ENCODE peak calls at places on chromosomes 4 and X, in seven cellular contexts. One of them, this sample, is unnamed.
A peak's percentile ranks its signal among the peaks of the same experiment; 100 is the strongest.

GRCh38 chrX:48076343-48076742 is 4.9 kb upstream of the ZNF630 start:
- DNase-seq in neuronal stem cell: no peak
- DNase-seq in astrocyte of the spinal cord: no peak
- DNase-seq in MM.1S: no peak
- DNase-seq in lower leg skin: no peak
- DNase-seq in brain microvascular endothelial cell: no peak
- DNase-seq in upper lobe of right lung: no peak
- DNase-seq in this sample: no peak

GRCh38 chrX:15724911-15725310 is 13.2 kb upstream of the CA5B start:
- DNase-seq in neuronal stem cell: no peak
- DNase-seq in astrocyte of the spinal cord: no peak
- DNase-seq in MM.1S: no peak
- DNase-seq in lower leg skin: no peak
- DNase-seq in brain microvascular endothelial cell: no peak
- DNase-seq in upper lobe of right lung: no peak
- DNase-seq in this sample: no peak

GRCh38 chr4:6696611-6697010 is 2.9 kb downstream of the S100P start:
- DNase-seq in neuronal stem cell: no peak
- DNase-seq in astrocyte of the spinal cord: no peak
- DNase-seq in MM.1S: no peak
- DNase-seq in lower leg skin: no peak
- DNase-seq in brain microvascular endothelial cell: no peak
- DNase-seq in upper lobe of right lung: no peak
- DNase-seq in this sample: no peak

GRCh38 chr4:177220376-177220775 is 89.3 kb upstream of the NEIL3 start:
- DNase-seq in neuronal stem cell: no peak
- DNase-seq in astrocyte of the spinal cord: peak; percentile 30
- DNase-seq in MM.1S: no peak
- DNase-seq in lower leg skin: no peak
- DNase-seq in brain microvascular endothelial cell: peak; percentile 49
- DNase-seq in upper lobe of right lung: no peak
- DNase-seq in this sample: no peak

GRCh38 chr4:128163177-128164117 is 102.3 kb downstream of the LARP1B start:
- DNase-seq in neuronal stem cell: no peak
- DNase-seq in astrocyte of the spinal cord: peak; percentile 78
- DNase-seq in MM.1S: no peak
- DNase-seq in lower leg skin: no peak
- DNase-seq in brain microvascular endothelial cell: no peak
- DNase-seq in upper lobe of right lung: no peak
- DNase-seq in this sample: no peak

GRCh38 chrX:68419934-68420333 is 13.4 kb downstream of the OPHN1 start:
- DNase-seq in neuronal stem cell: no peak
- DNase-seq in astrocyte of the spinal cord: no peak
- DNase-seq in MM.1S: peak; percentile 82
- DNase-seq in lower leg skin: no peak
- DNase-seq in brain microvascular endothelial cell: no peak
- DNase-seq in upper lobe of right lung: no peak
- DNase-seq in this sample: no peak

GRCh38 chr4:102318526-102318925 is 26.8 kb downstream of the SLC39A8 start:
- DNase-seq in neuronal stem cell: no peak
- DNase-seq in astrocyte of the spinal cord: no peak
- DNase-seq in MM.1S: no peak
- DNase-seq in lower leg skin: no peak
- DNase-seq in brain microvascular endothelial cell: no peak
- DNase-seq in upper lobe of right lung: no peak
- DNase-seq in this sample: no peak

GRCh38 chrX:97267376-97267775 is 383.7 kb downstream of the RPA4 start:
- DNase-seq in neuronal stem cell: no peak
- DNase-seq in astrocyte of the spinal cord: peak; percentile 1
- DNase-seq in MM.1S: no peak
- DNase-seq in lower leg skin: no peak
- DNase-seq in brain microvascular endothelial cell: no peak
- DNase-seq in upper lobe of right lung: no peak
- DNase-seq in this sample: no peak

GRCh38 chr4:54185380-54185779 is 43.7 kb upstream of the PDGFRA start:
- DNase-seq in neuronal stem cell: no peak
- DNase-seq in astrocyte of the spinal cord: no peak
- DNase-seq in MM.1S: no peak
- DNase-seq in lower leg skin: no peak
- DNase-seq in brain microvascular endothelial cell: no peak
- DNase-seq in upper lobe of right lung: no peak
- DNase-seq in this sample: no peak

DNA sequence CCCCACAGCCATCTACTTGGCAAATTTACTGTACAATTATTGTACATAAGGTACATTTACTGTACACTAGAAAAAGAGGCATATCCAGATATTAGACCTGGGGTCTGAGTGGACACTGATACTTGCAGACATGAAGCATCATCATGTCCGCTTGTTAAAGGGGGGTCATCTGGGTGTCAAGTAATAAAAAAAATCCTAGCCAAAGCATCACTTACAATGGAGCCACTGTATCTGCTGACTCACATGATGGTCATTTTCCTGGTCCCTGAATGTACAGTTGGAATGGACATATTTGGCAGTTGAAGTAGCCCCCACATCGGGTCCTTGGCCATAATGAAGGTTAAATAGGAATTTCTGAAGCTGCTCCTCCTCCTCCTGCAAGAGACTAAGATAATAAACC is 228.8 kb downstream of the THOC2 start:
- DNase-seq in neuronal stem cell: no peak
- DNase-seq in astrocyte of the spinal cord: no peak
- DNase-seq in MM.1S: no peak
- DNase-seq in lower leg skin: no peak
- DNase-seq in brain microvascular endothelial cell: no peak
- DNase-seq in upper lobe of right lung: no peak
- DNase-seq in this sample: no peak
- H3K4me3 ChIP-seq in neuronal stem cell: no peak overlapping the region
- H3K4me3 ChIP-seq in astrocyte of the spinal cord: no peak overlapping the region
- H3K4me3 ChIP-seq in MM.1S: no peak overlapping the region
- H3K4me3 ChIP-seq in lower leg skin: no peak overlapping the region
- H3K4me3 ChIP-seq in brain microvascular endothelial cell: no peak overlapping the region
- H3K4me3 ChIP-seq in upper lobe of right lung: no peak overlapping the region
- H3K4me3 ChIP-seq in this sample: no peak overlapping the region

GRCh38 chrX:153470411-153471363 is at the start of gene HAUS7:
- DNase-seq in neuronal stem cell: peak; percentile 81
- DNase-seq in astrocyte of the spinal cord: peak; percentile 93
- DNase-seq in MM.1S: peak; percentile 83
- DNase-seq in lower leg skin: peak; percentile 74
- DNase-seq in brain microvascular endothelial cell: peak; percentile 77
- DNase-seq in upper lobe of right lung: peak; percentile 93
- DNase-seq in this sample: peak; percentile 87
- H3K4me3 ChIP-seq in neuronal stem cell: peak within 1 kb of the TSS; percentile 93
- H3K4me3 ChIP-seq in astrocyte of the spinal cord: peak within 1 kb of the TSS; percentile 59
- H3K4me3 ChIP-seq in MM.1S: peak within 1 kb of the TSS; percentile 74
- H3K4me3 ChIP-seq in lower leg skin: peak within 1 kb of the TSS; percentile 42
- H3K4me3 ChIP-seq in brain microvascular endothelial cell: peak within 1 kb of the TSS; percentile 68
- H3K4me3 ChIP-seq in upper lobe of right lung: peak within 1 kb of the TSS; percentile 63
- H3K4me3 ChIP-seq in this sample: peak within 1 kb of the TSS; percentile 55

GRCh38 chrX:74452199-74452481 is 30.8 kb downstream of the SLC16A2 start:
- DNase-seq in neuronal stem cell: no peak
- DNase-seq in astrocyte of the spinal cord: no peak
- DNase-seq in MM.1S: no peak
- DNase-seq in lower leg skin: no peak
- DNase-seq in brain microvascular endothelial cell: no peak
- DNase-seq in upper lobe of right lung: no peak
- DNase-seq in this sample: no peak
- H3K4me3 ChIP-seq in neuronal stem cell: no peak overlapping the region
- H3K4me3 ChIP-seq in astrocyte of the spinal cord: no peak overlapping the region
- H3K4me3 ChIP-seq in MM.1S: no peak overlapping the region
- H3K4me3 ChIP-seq in lower leg skin: no peak overlapping the region
- H3K4me3 ChIP-seq in brain microvascular endothelial cell: no peak overlapping the region
- H3K4me3 ChIP-seq in upper lobe of right lung: no peak overlapping the region
- H3K4me3 ChIP-seq in this sample: no peak overlapping the region

GRCh38 chr4:165331316-165331715 is 3.8 kb downstream of the MSMO1 start:
- DNase-seq in neuronal stem cell: no peak
- DNase-seq in astrocyte of the spinal cord: no peak
- DNase-seq in MM.1S: no peak
- DNase-seq in lower leg skin: no peak
- DNase-seq in brain microvascular endothelial cell: no peak
- DNase-seq in upper lobe of right lung: no peak
- DNase-seq in this sample: no peak

GRCh38 chr4:165330071-165330470 is 2.6 kb downstream of the MSMO1 start:
- DNase-seq in neuronal stem cell: no peak
- DNase-seq in astrocyte of the spinal cord: no peak
- DNase-seq in MM.1S: no peak
- DNase-seq in lower leg skin: no peak
- DNase-seq in brain microvascular endothelial cell: no peak
- DNase-seq in upper lobe of right lung: no peak
- DNase-seq in this sample: no peak

GRCh38 chr4:165331823-165332222 is 4.4 kb downstream of the MSMO1 start:
- DNase-seq in neuronal stem cell: no peak
- DNase-seq in astrocyte of the spinal cord: peak; percentile 6
- DNase-seq in MM.1S: no peak
- DNase-seq in lower leg skin: no peak
- DNase-seq in brain microvascular endothelial cell: no peak
- DNase-seq in upper lobe of right lung: no peak
- DNase-seq in this sample: no peak

GRCh38 chr4:165332502-165332901 is 5.0 kb downstream of the MSMO1 start:
- DNase-seq in neuronal stem cell: no peak
- DNase-seq in astrocyte of the spinal cord: no peak
- DNase-seq in MM.1S: no peak
- DNase-seq in lower leg skin: no peak
- DNase-seq in brain microvascular endothelial cell: no peak
- DNase-seq in upper lobe of right lung: no peak
- DNase-seq in this sample: no peak

GRCh38 chr4:165330666-165331065 is 3.2 kb downstream of the MSMO1 start:
- DNase-seq in neuronal stem cell: no peak
- DNase-seq in astrocyte of the spinal cord: no peak
- DNase-seq in MM.1S: no peak
- DNase-seq in lower leg skin: no peak
- DNase-seq in brain microvascular endothelial cell: no peak
- DNase-seq in upper lobe of right lung: no peak
- DNase-seq in this sample: no peak
- H3K4me3 ChIP-seq in neuronal stem cell: peak overlapping the region; percentile 81
- H3K4me3 ChIP-seq in astrocyte of the spinal cord: peak overlapping the region; percentile 90
- H3K4me3 ChIP-seq in MM.1S: no peak overlapping the region
- H3K4me3 ChIP-seq in lower leg skin: no peak overlapping the region
- H3K4me3 ChIP-seq in brain microvascular endothelial cell: peak overlapping the region; percentile 97
- H3K4me3 ChIP-seq in upper lobe of right lung: peak overlapping the region; percentile 92
- H3K4me3 ChIP-seq in this sample: no peak overlapping the region

GRCh38 chr4:112173593-112174559 is 28.6 kb downstream of the FAM241A start:
- DNase-seq in neuronal stem cell: no peak
- DNase-seq in astrocyte of the spinal cord: no peak
- DNase-seq in MM.1S: no peak
- DNase-seq in lower leg skin: no peak
- DNase-seq in brain microvascular endothelial cell: no peak
- DNase-seq in upper lobe of right lung: no peak
- DNase-seq in this sample: no peak
- H3K4me3 ChIP-seq in neuronal stem cell: no peak overlapping the region
- H3K4me3 ChIP-seq in astrocyte of the spinal cord: no peak overlapping the region
- H3K4me3 ChIP-seq in MM.1S: no peak overlapping the region
- H3K4me3 ChIP-seq in lower leg skin: no peak overlapping the region
- H3K4me3 ChIP-seq in brain microvascular endothelial cell: no peak overlapping the region
- H3K4me3 ChIP-seq in upper lobe of right lung: no peak overlapping the region
- H3K4me3 ChIP-seq in this sample: no peak overlapping the region

DNA sequence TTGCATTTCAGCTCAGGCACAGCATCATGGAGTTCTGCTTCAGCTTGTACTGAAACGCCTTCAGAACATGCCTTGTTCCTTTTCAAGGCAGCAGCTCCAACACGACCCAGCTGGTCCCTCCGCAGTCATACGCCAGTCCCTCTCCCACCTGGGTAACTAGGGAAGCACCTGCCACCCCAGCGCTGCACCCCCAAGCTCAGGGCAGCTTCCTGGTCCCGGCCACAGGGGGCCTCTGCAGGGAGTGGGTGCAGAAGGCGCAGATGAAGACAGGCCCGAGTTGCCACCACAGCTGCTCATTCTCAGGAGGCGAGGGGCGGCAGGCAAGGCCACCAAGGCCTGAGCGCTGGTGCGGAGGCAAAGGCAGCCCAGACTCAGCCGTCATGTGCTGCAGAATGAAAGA is 21.8 kb downstream of the WDR1 start:
- DNase-seq in neuronal stem cell: no peak
- DNase-seq in astrocyte of the spinal cord: no peak
- DNase-seq in MM.1S: no peak
- DNase-seq in lower leg skin: no peak
- DNase-seq in brain microvascular endothelial cell: no peak
- DNase-seq in upper lobe of right lung: no peak
- DNase-seq in this sample: no peak
- H3K4me3 ChIP-seq in neuronal stem cell: no peak overlapping the region
- H3K4me3 ChIP-seq in astrocyte of the spinal cord: no peak overlapping the region
- H3K4me3 ChIP-seq in MM.1S: no peak overlapping the region
- H3K4me3 ChIP-seq in lower leg skin: no peak overlapping the region
- H3K4me3 ChIP-seq in brain microvascular endothelial cell: no peak overlapping the region
- H3K4me3 ChIP-seq in upper lobe of right lung: no peak overlapping the region
- H3K4me3 ChIP-seq in this sample: no peak overlapping the region

GRCh38 chrX:105822138-105823091 is at the start of gene NRK:
- DNase-seq in neuronal stem cell: no peak
- DNase-seq in astrocyte of the spinal cord: peak; percentile 42
- DNase-seq in MM.1S: no peak
- DNase-seq in lower leg skin: no peak
- DNase-seq in brain microvascular endothelial cell: peak; percentile 5
- DNase-seq in upper lobe of right lung: peak; percentile 51
- DNase-seq in this sample: peak; percentile 30
- H3K4me3 ChIP-seq in neuronal stem cell: peak within 1 kb of the TSS; percentile 65
- H3K4me3 ChIP-seq in astrocyte of the spinal cord: peak within 1 kb of the TSS; percentile 56
- H3K4me3 ChIP-seq in MM.1S: no peak within 1 kb of the TSS
- H3K4me3 ChIP-seq in lower leg skin: no peak within 1 kb of the TSS
- H3K4me3 ChIP-seq in brain microvascular endothelial cell: peak within 1 kb of the TSS; percentile 62
- H3K4me3 ChIP-seq in upper lobe of right lung: peak within 1 kb of the TSS; percentile 3
- H3K4me3 ChIP-seq in this sample: peak within 1 kb of the TSS; percentile 38

DNA sequence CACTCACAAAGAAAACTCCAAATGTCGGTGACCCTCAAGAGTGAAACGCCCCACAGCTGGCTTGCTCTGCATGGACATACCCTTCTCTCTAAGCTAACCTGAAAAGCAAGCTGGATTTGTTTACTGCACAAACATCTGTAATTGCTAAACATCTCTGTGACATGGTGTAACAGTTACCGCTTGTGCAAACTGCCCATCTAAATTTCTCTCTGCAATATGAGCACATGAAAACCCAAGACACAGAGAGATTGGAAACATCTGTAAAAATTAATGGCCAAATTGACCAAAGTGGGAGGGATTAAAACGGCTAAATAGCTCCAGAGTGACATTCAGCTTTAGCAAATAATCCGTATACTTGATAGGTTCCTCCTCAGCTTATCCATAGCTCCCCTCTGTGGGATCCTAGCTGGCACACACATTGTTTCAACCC is 155.0 kb upstream of the MAP3K15 start:
- DNase-seq in neuronal stem cell: no peak
- DNase-seq in astrocyte of the spinal cord: peak; percentile 33
- DNase-seq in MM.1S: no peak
- DNase-seq in lower leg skin: peak; percentile 32
- DNase-seq in brain microvascular endothelial cell: no peak
- DNase-seq in upper lobe of right lung: no peak
- DNase-seq in this sample: peak; percentile 26
- H3K4me3 ChIP-seq in neuronal stem cell: no peak overlapping the region
- H3K4me3 ChIP-seq in astrocyte of the spinal cord: peak overlapping the region; percentile 38
- H3K4me3 ChIP-seq in MM.1S: no peak overlapping the region
- H3K4me3 ChIP-seq in lower leg skin: no peak overlapping the region
- H3K4me3 ChIP-seq in brain microvascular endothelial cell: peak overlapping the region; percentile 62
- H3K4me3 ChIP-seq in upper lobe of right lung: no peak overlapping the region
- H3K4me3 ChIP-seq in this sample: no peak overlapping the region

GRCh38 chrX:156003486-156004185 is 6.1 kb downstream of the IL9R start:
- DNase-seq in neuronal stem cell: no peak
- DNase-seq in astrocyte of the spinal cord: no peak
- DNase-seq in MM.1S: no peak
- DNase-seq in lower leg skin: no peak
- DNase-seq in brain microvascular endothelial cell: no peak
- DNase-seq in upper lobe of right lung: no peak
- DNase-seq in this sample: no peak
- H3K4me3 ChIP-seq in neuronal stem cell: peak overlapping the region; percentile 36
- H3K4me3 ChIP-seq in astrocyte of the spinal cord: no peak overlapping the region
- H3K4me3 ChIP-seq in MM.1S: no peak overlapping the region
- H3K4me3 ChIP-seq in lower leg skin: no peak overlapping the region
- H3K4me3 ChIP-seq in brain microvascular endothelial cell: no peak overlapping the region
- H3K4me3 ChIP-seq in upper lobe of right lung: no peak overlapping the region
- H3K4me3 ChIP-seq in this sample: no peak overlapping the region

GRCh38 chrX:7390446-7390845 is 242.5 kb upstream of the PUDP start:
- DNase-seq in neuronal stem cell: no peak
- DNase-seq in astrocyte of the spinal cord: no peak
- DNase-seq in MM.1S: no peak
- DNase-seq in lower leg skin: no peak
- DNase-seq in brain microvascular endothelial cell: no peak
- DNase-seq in upper lobe of right lung: no peak
- DNase-seq in this sample: no peak
- H3K4me3 ChIP-seq in neuronal stem cell: no peak overlapping the region
- H3K4me3 ChIP-seq in astrocyte of the spinal cord: no peak overlapping the region
- H3K4me3 ChIP-seq in MM.1S: no peak overlapping the region
- H3K4me3 ChIP-seq in lower leg skin: no peak overlapping the region
- H3K4me3 ChIP-seq in brain microvascular endothelial cell: no peak overlapping the region
- H3K4me3 ChIP-seq in upper lobe of right lung: no peak overlapping the region
- H3K4me3 ChIP-seq in this sample: no peak overlapping the region